ENCODE peak calls at places on chromosomes 6 and 20, in four cellular contexts. F, B, K and O are unnamed samples.

GRCh38 chr6:33908025-33908424 is 104.2 kb upstream of the MLN start:
- DNase-seq in F (no peak), B (no peak), K (no peak), O (no peak)

GRCh38 chr20:22511943-22512910 is 72.1 kb downstream of the FOXA2 start:
- DNase-seq in F (no peak), B (no peak), K (no peak), O (no peak)

GRCh38 chr6:45477785-45478184 is 100.1 kb upstream of the SUPT3H start:
- DNase-seq in F (no peak), B (no peak), K (no peak), O (peak)

GRCh38 chr20:63560333-63560805 is 6.4 kb downstream of the FNDC11 start:
- DNase-seq in F (no peak), B (no peak), K (no peak), O (no peak)

GRCh38 chr20:22910287-22910852 is 124.7 kb upstream of the SSTR4 start:
- DNase-seq in F (no peak), B (no peak), K (no peak), O (no peak)

GRCh38 chr6:35048031-35048613 is 93.0 kb downstream of the TCP11 start:
- DNase-seq in F (no peak), B (peak), K (peak), O (no peak)

GRCh38 chr6:113642714-113643442 is 214.3 kb upstream of the MARCKS start:
- DNase-seq in F (peak), B (no peak), K (no peak), O (peak)

GRCh38 chr6:142605922-142606321 is 304.1 kb downstream of the ADGRG6 start:
- DNase-seq in F (peak), B (no peak), K (no peak), O (peak)

GRCh38 chr6:109315331-109316129 is 66.7 kb downstream of the CD164 start:
- DNase-seq in F (no peak), B (no peak), K (no peak), O (no peak)

GRCh38 chr20:61731363-61732181 is 334.1 kb downstream of the TAF4 start:
- DNase-seq in F (peak), B (no peak), K (no peak), O (peak)

GRCh38 chr6:35392111-35392702 is 49.8 kb downstream of the PPARD start:
- DNase-seq in F (no peak), B (no peak), K (no peak), O (peak)

GRCh38 chr6:110517601-110518280 is 41.3 kb upstream of the SLC22A16 start:
- DNase-seq in F (no peak), B (no peak), K (no peak), O (no peak)

GRCh38 chr6:52579006-52579660 is 2.3 kb upstream of the TRAM2 start:
- DNase-seq in F (no peak), B (peak), K (no peak), O (peak)

GRCh38 chr6:139600313-139600712 is 225.9 kb upstream of the CITED2 start:
- DNase-seq in F (no peak), B (no peak), K (no peak), O (no peak)

GRCh38 chr6:38244873-38245272 is 394.9 kb downstream of the BTBD9 start:
- DNase-seq in F (no peak), B (no peak), K (no peak), O (no peak)

GRCh38 chr6:55704421-55704820 is 125.4 kb upstream of the HMGCLL1 start:
- DNase-seq in F (peak), B (peak), K (no peak), O (peak)

GRCh38 chr6:39060467-39061160 is 12.0 kb downstream of the GLP1R start:
- DNase-seq in F (no peak), B (no peak), K (no peak), O (no peak)

GRCh38 chr20:33914871-33915270 is 78.8 kb upstream of the RALY start:
- DNase-seq in F (peak), B (no peak), K (no peak), O (peak)

GRCh38 chr6:32214126-32214525 is 9.7 kb downstream of the NOTCH4 start:
- DNase-seq in F (no peak), B (no peak), K (no peak), O (no peak)

DNA sequence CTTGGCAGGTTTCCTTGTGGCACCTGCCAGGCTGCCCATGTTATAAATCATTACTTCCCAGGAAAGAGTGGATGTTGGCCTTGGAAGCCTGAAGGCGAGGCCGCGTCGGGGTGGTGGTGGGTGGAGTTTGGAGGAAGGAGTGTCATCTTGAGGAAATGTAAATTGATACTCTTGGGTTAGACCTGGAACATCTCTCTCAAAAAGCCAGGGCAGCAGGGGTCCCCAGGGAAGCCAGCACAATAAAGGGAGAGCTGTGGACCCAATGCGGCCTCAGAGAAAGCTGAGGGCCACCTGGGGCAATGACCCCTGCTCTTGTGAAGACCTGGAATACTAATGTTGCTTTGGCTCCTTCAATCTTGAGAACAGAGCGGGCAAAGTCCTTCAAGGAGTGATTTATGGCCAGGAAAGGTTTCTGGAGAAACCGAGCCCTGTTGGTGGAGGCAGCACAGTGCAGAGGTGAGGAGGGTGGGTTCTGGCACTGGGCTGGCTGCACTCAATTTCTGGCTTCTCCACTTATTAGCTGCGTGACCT is 26.3 kb upstream of the TRAF3IP2 start:
- DNase-seq in F (no peak), B (peak), K (no peak), O (no peak)
- H3K18ac ChIP-seq in F (no peak), B (no peak), K (no peak), O (no peak)

DNA sequence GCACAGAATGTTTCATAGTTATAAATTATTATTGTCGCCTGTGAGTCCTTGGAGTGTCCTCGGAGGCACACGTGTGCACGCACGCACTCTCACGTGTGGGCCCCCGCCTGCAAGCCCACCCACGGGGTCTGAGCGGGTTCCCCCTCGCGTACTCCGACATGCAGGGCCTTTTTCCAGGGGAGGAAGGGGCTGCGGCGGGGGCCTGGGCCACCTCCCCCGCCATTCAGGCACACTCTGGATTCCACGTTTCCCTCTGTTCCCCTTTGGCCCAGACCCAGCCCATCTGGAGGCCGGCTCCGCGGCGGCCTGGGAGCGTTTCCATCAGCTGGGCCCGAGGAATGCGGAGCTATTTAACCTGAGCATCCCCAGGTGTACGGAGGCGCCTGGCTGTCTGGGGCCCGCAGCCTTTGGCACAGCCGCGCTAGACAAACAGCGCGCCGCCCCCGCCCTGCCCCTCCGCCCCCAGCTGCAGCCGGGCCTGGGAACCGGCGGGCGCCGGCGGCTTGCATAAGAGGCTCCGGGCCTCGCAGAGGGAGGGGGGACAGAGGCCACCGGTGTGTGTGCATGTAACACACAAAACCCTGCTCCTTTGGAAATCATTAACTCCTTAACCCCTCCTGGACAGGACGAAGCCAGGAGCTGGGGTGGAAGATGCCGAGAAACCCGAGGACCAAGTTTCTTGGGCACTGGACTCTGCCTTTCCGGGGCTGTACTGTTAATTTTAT is 3.3 kb downstream of the ID1 start:
- DNase-seq in F (peak), B (peak), K (peak), O (peak)
- H3K18ac ChIP-seq in F (peak), B (peak), K (peak), O (peak)

GRCh38 chr20:760751-761417 is 7.4 kb downstream of the SLC52A3 start:
- DNase-seq in F (no peak), B (peak), K (peak), O (peak)
- H3K18ac ChIP-seq in F (no peak), B (no peak), K (peak), O (no peak)

GRCh38 chr6:155330922-155331321 is 16.6 kb upstream of the TFB1M start:
- DNase-seq in F (no peak), B (no peak), K (no peak), O (no peak)

GRCh38 chr6:155328539-155329459 is 14.5 kb upstream of the TFB1M start:
- DNase-seq in F (peak), B (peak), K (no peak), O (no peak)

GRCh38 chr6:155328074-155328538 is 13.8 kb upstream of the TFB1M start:
- DNase-seq in F (no peak), B (no peak), K (no peak), O (no peak)

GRCh38 chr6:155330133-155330734 is 15.9 kb upstream of the TFB1M start:
- DNase-seq in F (no peak), B (no peak), K (no peak), O (no peak)

GRCh38 chr6:155329460-155330132 is 15.3 kb upstream of the TFB1M start:
- DNase-seq in F (no peak), B (peak), K (no peak), O (no peak)
- H3K18ac ChIP-seq in F (peak), B (no peak), K (no peak), O (no peak)